ENCODE peak calls at places on chromosomes 1 and 21, in nine cellular contexts. Z is HCT116; F is suprapubic skin; S is Caco-2; A is CD4-positive, CD25-positive, alpha-beta regulatory T cell; Q is AG04450; X is HFF-Myc; R is upper lobe of left lung; E is Peyer's patch. G is an unnamed sample.

GRCh38 chr21:41610042-41610839 is 102.3 kb upstream of the TMPRSS2 start:
- DNase-seq in Z (peak), F (peak), S (peak), A (no peak), Q (no peak), X (no peak), R (no peak), E (peak), G (no peak)

GRCh38 chr1:56578963-56579875 is at the start of gene PLPP3:
- DNase-seq in Z (peak), F (peak), S (peak), A (no peak), Q (peak), X (peak), R (peak), E (peak), G (peak)

GRCh38 chr1:162131405-162132321 is 62.2 kb downstream of the NOS1AP start:
- DNase-seq in Z (no peak), F (no peak), S (peak), A (no peak), Q (no peak), X (no peak), R (no peak), E (no peak), G (no peak)

GRCh38 chr1:165444897-165445370 is at the start of gene RXRG:
- DNase-seq in Z (no peak), F (no peak), S (no peak), A (no peak), Q (no peak), X (no peak), R (peak), E (peak), G (no peak)

GRCh38 chr21:25005388-25005787 is 601.9 kb downstream of the MRPL39 start:
- DNase-seq in Z (no peak), F (no peak), S (no peak), A (no peak), Q (no peak), X (no peak), R (no peak), E (no peak), G (no peak)

GRCh38 chr1:197567442-197567841 is 207.8 kb downstream of the DENND1B start:
- DNase-seq in Z (no peak), F (no peak), S (no peak), A (no peak), Q (no peak), X (no peak), R (no peak), E (no peak), G (no peak)

GRCh38 chr21:40714516-40714915 is 132.4 kb downstream of the DSCAM start:
- DNase-seq in Z (no peak), F (no peak), S (no peak), A (no peak), Q (no peak), X (no peak), R (no peak), E (no peak), G (no peak)

GRCh38 chr1:115067460-115067859 is 21.8 kb downstream of the TSPAN2 start:
- DNase-seq in Z (no peak), F (no peak), S (no peak), A (no peak), Q (no peak), X (no peak), R (no peak), E (no peak), G (no peak)

GRCh38 chr1:10378071-10378841 is 20.6 kb upstream of the PGD start:
- DNase-seq in Z (no peak), F (no peak), S (no peak), A (no peak), Q (peak), X (no peak), R (peak), E (no peak), G (no peak)

GRCh38 chr1:41508290-41508689 is 23.8 kb upstream of the EDN2 start:
- DNase-seq in Z (no peak), F (no peak), S (no peak), A (no peak), Q (no peak), X (no peak), R (no peak), E (no peak), G (no peak)

GRCh38 chr1:36367067-36367466 is 18.7 kb downstream of the STK40 start:
- DNase-seq in Z (no peak), F (no peak), S (no peak), A (no peak), Q (no peak), X (no peak), R (no peak), E (no peak), G (no peak)

GRCh38 chr1:208929575-208929974 is 653.9 kb upstream of the CAMK1G start:
- DNase-seq in Z (no peak), F (no peak), S (no peak), A (no peak), Q (no peak), X (no peak), R (no peak), E (no peak), G (no peak)

GRCh38 chr1:19483261-19483660 is 2.1 kb downstream of the CAPZB start:
- DNase-seq in Z (no peak), F (no peak), S (no peak), A (peak), Q (no peak), X (no peak), R (no peak), E (peak), G (peak)

GRCh38 chr1:109269981-109270622 is 12.8 kb downstream of the PSRC1 start:
- DNase-seq in Z (no peak), F (no peak), S (no peak), A (no peak), Q (no peak), X (no peak), R (peak), E (no peak), G (no peak)

GRCh38 chr1:16155537-16156410 is at the start of gene EPHA2:
- DNase-seq in Z (peak), F (peak), S (peak), A (no peak), Q (peak), X (peak), R (peak), E (peak), G (no peak)

GRCh38 chr1:200311256-200311655 is 98.6 kb downstream of the ZNF281 start:
- DNase-seq in Z (no peak), F (no peak), S (no peak), A (no peak), Q (no peak), X (no peak), R (no peak), E (no peak), G (no peak)

GRCh38 chr1:221462345-221462744 is 279.5 kb downstream of the DUSP10 start:
- DNase-seq in Z (no peak), F (no peak), S (no peak), A (no peak), Q (no peak), X (no peak), R (no peak), E (no peak), G (no peak)

GRCh38 chr1:109396971-109397370 is 747 bp downstream of the SORT1 start:
- DNase-seq in Z (no peak), F (no peak), S (no peak), A (no peak), Q (no peak), X (no peak), R (no peak), E (peak), G (no peak)

GRCh38 chr21:46604975-46605758 is at the start of gene S100B:
- DNase-seq in Z (no peak), F (peak), S (no peak), A (no peak), Q (no peak), X (no peak), R (peak), E (no peak), G (peak)

GRCh38 chr1:56249244-56249643 is 330.1 kb downstream of the PLPP3 start:
- DNase-seq in Z (no peak), F (no peak), S (no peak), A (no peak), Q (no peak), X (no peak), R (no peak), E (no peak), G (no peak)

GRCh38 chr21:36917487-36918158 is 48.8 kb downstream of the HLCS start:
- DNase-seq in Z (no peak), F (no peak), S (peak), A (no peak), Q (peak), X (no peak), R (no peak), E (no peak), G (no peak)

DNA sequence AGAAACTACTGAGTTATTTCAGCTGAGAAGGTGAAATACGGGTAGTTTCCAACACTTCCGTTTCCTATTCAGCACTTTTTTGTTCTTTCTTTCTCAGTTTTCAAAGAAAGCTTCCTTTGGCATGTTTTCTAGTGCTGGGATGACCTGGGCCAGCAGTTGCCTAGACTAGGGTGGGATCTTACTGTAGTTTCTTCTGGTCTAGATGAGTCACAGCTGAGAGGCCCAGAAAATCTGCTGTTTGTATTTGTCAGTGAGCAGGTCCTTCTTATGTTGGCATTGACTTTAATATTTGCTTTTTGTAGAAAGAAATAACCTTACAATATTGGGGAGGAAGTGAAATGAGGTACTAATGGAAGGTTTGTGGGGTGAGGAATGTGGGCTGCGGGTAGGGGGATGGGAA is 22.2 kb downstream of the C1orf21 start:
- DNase-seq in Z (no peak), F (no peak), S (no peak), A (no peak), Q (no peak), X (no peak), R (no peak), E (no peak), G (no peak)
- H3K4me3 ChIP-seq in Z (no peak), F (no peak), S (no peak), A (no peak), Q (no peak), X (no peak), R (no peak), E (no peak), G (no peak)

DNA sequence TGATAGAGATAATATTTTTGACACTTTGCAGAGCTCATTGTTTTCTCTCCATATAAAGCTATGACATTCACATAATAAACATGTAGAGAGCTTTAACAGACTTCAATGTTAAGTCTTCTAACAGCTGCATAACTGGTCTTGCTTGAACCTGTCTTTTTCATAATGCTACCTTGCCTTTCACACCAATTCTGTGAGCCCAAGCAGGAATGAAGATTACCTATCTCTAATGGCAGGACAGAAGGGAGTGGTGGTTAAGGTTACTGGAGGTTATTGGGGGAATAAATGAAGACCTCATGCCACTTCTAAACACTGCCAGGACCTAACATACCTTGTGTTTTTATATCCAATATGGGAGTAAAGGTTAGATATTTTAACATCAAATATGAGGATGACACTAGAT is 2.3 kb upstream of the CD55 start:
- DNase-seq in Z (no peak), F (no peak), S (no peak), A (no peak), Q (no peak), X (no peak), R (no peak), E (no peak), G (no peak)
- H3K4me3 ChIP-seq in Z (no peak), F (no peak), S (no peak), A (no peak), Q (no peak), X (no peak), R (no peak), E (no peak), G (no peak)

DNA sequence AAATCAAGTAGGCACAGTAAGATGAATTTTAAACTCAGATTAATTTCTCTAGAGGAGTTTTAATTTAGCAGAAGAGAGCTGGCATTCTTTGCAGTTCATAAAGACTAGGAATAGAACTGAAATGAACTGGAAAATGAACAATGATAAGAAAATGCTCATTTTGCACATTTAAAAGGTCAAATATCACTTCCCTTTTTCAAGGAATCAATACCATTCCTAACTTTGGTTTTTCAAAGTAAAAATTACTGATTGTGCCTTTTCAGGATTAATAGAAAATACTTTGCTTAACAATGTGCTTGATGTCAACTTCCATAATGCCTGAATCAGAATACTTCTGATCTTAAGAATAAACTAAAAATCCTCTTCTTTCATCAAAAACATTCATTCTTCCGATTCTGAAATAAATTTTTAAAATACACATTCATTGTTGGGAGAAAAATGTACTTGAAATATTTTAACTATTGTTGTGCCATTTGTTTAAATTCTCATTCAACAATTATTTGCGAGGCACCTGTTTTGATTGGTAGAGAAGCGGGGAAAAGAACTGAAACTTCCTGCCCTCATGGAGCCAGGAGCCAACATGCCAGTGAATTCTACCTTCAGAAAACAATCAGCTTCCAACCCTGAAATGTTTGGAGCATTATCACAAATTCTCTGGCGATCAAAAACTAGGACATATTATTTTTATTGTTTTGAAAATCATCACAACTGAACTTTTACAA is 2.1 kb downstream of the SCAF4 start:
- DNase-seq in Z (no peak), F (no peak), S (no peak), A (no peak), Q (no peak), X (no peak), R (no peak), E (no peak), G (no peak)
- H3K4me3 ChIP-seq in Z (peak), F (peak), S (peak), A (peak), Q (peak), X (peak), R (no peak), E (no peak), G (no peak)

DNA sequence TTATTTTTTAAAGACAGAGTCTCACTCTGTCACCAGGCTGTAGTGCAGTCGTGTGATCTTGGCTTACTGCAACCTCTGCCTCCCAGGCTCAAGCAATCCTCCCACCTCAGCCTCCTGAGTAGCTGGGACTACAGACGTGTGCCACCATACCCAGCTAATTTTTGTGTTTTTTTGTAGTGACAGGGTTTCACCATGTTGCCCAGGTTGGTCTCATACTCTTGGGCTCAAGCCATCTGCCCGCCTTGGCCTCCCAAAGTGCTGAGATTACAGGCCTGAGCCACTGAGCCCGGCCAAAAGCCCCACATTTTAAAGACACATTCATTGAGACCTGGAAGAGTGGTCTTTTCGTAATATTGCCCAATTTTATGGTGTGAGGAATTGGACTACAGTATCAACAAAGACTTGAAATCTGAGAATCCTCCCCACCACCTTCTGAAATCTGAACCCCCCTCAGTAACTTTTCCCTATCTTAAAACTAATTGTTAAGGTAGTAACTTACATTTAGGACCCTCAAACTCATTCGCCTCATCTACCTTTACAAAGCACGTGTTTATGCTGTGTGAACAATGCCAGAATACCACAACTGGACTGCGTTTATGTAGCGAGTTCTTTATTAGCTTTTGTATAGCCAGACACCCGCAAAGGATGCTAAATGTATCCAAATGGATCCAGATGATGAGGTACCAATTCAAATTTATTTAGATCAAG is 2.7 kb downstream of the ERRFI1 start:
- DNase-seq in Z (no peak), F (no peak), S (no peak), A (no peak), Q (no peak), X (no peak), R (no peak), E (no peak), G (no peak)
- H3K4me3 ChIP-seq in Z (peak), F (peak), S (no peak), A (no peak), Q (peak), X (peak), R (no peak), E (no peak), G (no peak)